ENCODE peak calls at places on chromosomes 11 and 22, in seven cellular contexts. I is H9, X is H1, V is IMR-90, A is mesenchymal stem cell, W is neuronal stem cell, Y is trophoblast cell. N is an unnamed sample.

GRCh38 chr11:68211546-68211945 is 1.6 kb downstream of the KMT5B start:
- DNase-seq in I (no peak), X (no peak), V (no peak), A (no peak), W (no peak), Y (no peak), N (no peak)

GRCh38 chr11:129418039-129418438 is 42.4 kb downstream of the BARX2 start:
- DNase-seq in I (no peak), X (no peak), V (no peak), A (no peak), W (no peak), Y (no peak), N (no peak)

GRCh38 chr22:28992565-28993326 is 68.9 kb downstream of the C22orf31 start:
- DNase-seq in I (no peak), X (no peak), V (no peak), A (no peak), W (no peak), Y (no peak), N (no peak)

GRCh38 chr11:104668797-104669463 is 229.3 kb downstream of the CASP12 start:
- DNase-seq in I (no peak), X (no peak), V (peak), A (peak), W (no peak), Y (peak), N (peak)

GRCh38 chr22:26975381-26975780 is 318.0 kb downstream of the MIAT start:
- DNase-seq in I (no peak), X (no peak), V (no peak), A (peak), W (no peak), Y (no peak), N (no peak)

GRCh38 chr22:49412236-49412635 is 415.4 kb downstream of the BRD1 start:
- DNase-seq in I (no peak), X (no peak), V (no peak), A (no peak), W (no peak), Y (no peak), N (no peak)

GRCh38 chr11:33376331-33377099 is 119.3 kb downstream of the HIPK3 start:
- DNase-seq in I (peak), X (no peak), V (no peak), A (no peak), W (peak), Y (no peak), N (peak)

GRCh38 chr11:45556851-45557707 is 108.3 kb downstream of the CHST1 start:
- DNase-seq in I (no peak), X (no peak), V (no peak), A (peak), W (no peak), Y (peak), N (peak)

GRCh38 chr11:87425943-87426342 is 388.2 kb downstream of the TMEM135 start:
- DNase-seq in I (no peak), X (peak), V (peak), A (no peak), W (no peak), Y (no peak), N (peak)

GRCh38 chr11:68480855-68481510 is 20.4 kb downstream of the PPP6R3 start:
- DNase-seq in I (no peak), X (no peak), V (no peak), A (no peak), W (no peak), Y (no peak), N (no peak)

GRCh38 chr11:97751405-97751804 is 1269.3 kb upstream of the CNTN5 start:
- DNase-seq in I (no peak), X (no peak), V (no peak), A (no peak), W (no peak), Y (no peak), N (no peak)

GRCh38 chr11:133898770-133899115 is 53.4 kb upstream of the SPATA19 start:
- DNase-seq in I (peak), X (no peak), V (no peak), A (no peak), W (no peak), Y (no peak), N (no peak)

GRCh38 chr11:20617346-20617745 is 17.9 kb downstream of the SLC6A5 start:
- DNase-seq in I (no peak), X (no peak), V (no peak), A (no peak), W (no peak), Y (no peak), N (no peak)

GRCh38 chr11:134404485-134405341 is 7.3 kb downstream of the B3GAT1 start:
- DNase-seq in I (no peak), X (no peak), V (no peak), A (no peak), W (no peak), Y (no peak), N (no peak)

GRCh38 chr11:79616392-79616831 is 175.6 kb upstream of the TENM4 start:
- DNase-seq in I (no peak), X (no peak), V (no peak), A (no peak), W (no peak), Y (peak), N (no peak)

GRCh38 chr22:22748297-22748743 is 103.9 kb downstream of the GGTLC2 start:
- DNase-seq in I (peak), X (no peak), V (peak), A (peak), W (peak), Y (peak), N (peak)

GRCh38 chr11:30045144-30045543 is 28.3 kb upstream of the KCNA4 start:
- DNase-seq in I (no peak), X (no peak), V (no peak), A (no peak), W (no peak), Y (no peak), N (no peak)

GRCh38 chr11:120389693-120390584 is 53.7 kb downstream of the ARHGEF12 start:
- DNase-seq in I (no peak), X (no peak), V (no peak), A (no peak), W (no peak), Y (no peak), N (no peak)
- H2AK5ac ChIP-seq in I (no peak), X (no peak), V (no peak), A (no peak), W (no peak), Y (no peak), N (no peak)

GRCh38 chr22:46572911-46573780 is 35.7 kb upstream of the CELSR1 start:
- DNase-seq in I (no peak), X (no peak), V (no peak), A (no peak), W (no peak), Y (no peak), N (no peak)
- H2AK5ac ChIP-seq in I (no peak), X (no peak), V (no peak), A (no peak), W (peak), Y (no peak), N (no peak)

GRCh38 chr11:76814414-76814813 is 31.3 kb downstream of the TSKU start:
- DNase-seq in I (no peak), X (no peak), V (no peak), A (no peak), W (no peak), Y (no peak), N (no peak)
- H2AK5ac ChIP-seq in I (no peak), X (no peak), V (no peak), A (no peak), W (no peak), Y (no peak), N (no peak)

GRCh38 chr11:102622258-102622657 is 2.9 kb downstream of the MMP20 start:
- DNase-seq in I (no peak), X (no peak), V (no peak), A (no peak), W (no peak), Y (no peak), N (no peak)
- H2AK5ac ChIP-seq in I (no peak), X (no peak), V (peak), A (no peak), W (no peak), Y (no peak), N (no peak)

GRCh38 chr11:60915250-60915914 is 1.4 kb downstream of the TMEM109 start:
- DNase-seq in I (peak), X (no peak), V (peak), A (peak), W (peak), Y (peak), N (peak)
- H2AK5ac ChIP-seq in I (no peak), X (no peak), V (peak), A (no peak), W (peak), Y (no peak), N (peak)

DNA sequence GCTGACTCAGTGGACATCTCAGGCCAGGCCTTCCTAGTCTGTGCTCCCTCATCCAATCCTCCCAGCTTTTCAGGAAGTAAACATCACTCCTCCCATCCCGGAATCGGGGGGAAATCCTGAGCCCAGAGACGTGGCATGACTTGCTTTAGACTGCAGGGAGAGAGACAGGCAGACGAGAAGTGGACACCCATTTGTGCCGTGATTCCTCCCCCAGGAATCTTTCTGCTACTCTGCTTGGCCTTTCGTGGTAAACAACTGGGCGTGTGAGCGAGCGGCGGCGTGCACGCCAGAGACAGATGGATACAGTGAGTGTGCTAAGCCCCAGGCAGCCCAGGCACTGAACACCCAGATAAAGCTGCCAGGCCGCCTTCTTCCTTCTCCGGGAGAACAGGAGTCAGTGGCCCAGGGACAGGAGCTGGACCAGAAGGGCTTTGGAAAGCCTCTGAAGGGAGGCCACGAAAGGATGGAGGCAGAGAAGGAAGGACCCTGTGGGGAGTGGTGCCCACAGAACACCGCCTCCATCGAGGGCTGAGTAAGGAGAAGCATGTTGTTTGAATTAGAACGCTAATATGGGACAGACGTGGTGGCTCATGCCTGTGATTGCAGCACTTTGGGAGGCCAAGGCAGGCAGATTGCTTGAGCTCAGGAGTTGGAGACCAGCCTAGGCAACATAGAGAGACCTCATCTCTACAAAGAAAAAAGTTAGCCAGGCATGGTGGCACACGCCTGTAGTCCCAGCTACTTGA is 53.0 kb upstream of the PRR5 start:
- DNase-seq in I (no peak), X (no peak), V (peak), A (peak), W (no peak), Y (no peak), N (no peak)
- H2AK5ac ChIP-seq in I (no peak), X (no peak), V (peak), A (no peak), W (peak), Y (no peak), N (no peak)

GRCh38 chr11:85893378-85893777 is 38.2 kb downstream of the CCDC83 start:
- DNase-seq in I (no peak), X (no peak), V (no peak), A (no peak), W (no peak), Y (no peak), N (no peak)

GRCh38 chr11:85902353-85902752 is 47.2 kb downstream of the CCDC83 start:
- DNase-seq in I (no peak), X (no peak), V (no peak), A (no peak), W (no peak), Y (no peak), N (no peak)

GRCh38 chr11:85898456-85898855 is 43.3 kb downstream of the CCDC83 start:
- DNase-seq in I (no peak), X (no peak), V (peak), A (no peak), W (no peak), Y (no peak), N (no peak)

DNA sequence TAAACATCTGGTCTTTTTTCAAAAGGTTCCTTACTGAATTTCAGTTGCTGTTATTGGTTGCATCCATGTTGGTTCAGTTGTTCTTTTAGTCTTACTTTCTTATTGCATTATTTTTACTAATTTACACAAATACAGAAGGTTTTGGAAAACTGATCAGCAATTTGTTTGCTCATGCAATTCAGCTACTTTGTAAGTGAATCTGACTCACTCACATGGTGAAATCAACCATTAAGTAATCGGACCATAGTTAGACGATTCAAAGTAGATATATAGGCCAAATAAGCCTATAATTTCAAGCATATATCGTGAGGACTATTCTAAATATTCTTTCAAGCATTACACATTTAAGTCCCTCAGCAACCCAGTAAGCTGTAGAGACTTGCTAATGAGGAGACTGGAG is 41.7 kb downstream of the CCDC83 start:
- DNase-seq in I (no peak), X (no peak), V (no peak), A (no peak), W (no peak), Y (no peak), N (no peak)
- H2AK5ac ChIP-seq in I (no peak), X (no peak), V (no peak), A (no peak), W (no peak), Y (no peak), N (no peak)

GRCh38 chr22:45548991-45549736 is 46.5 kb downstream of the FBLN1 start:
- DNase-seq in I (no peak), X (no peak), V (peak), A (peak), W (no peak), Y (peak), N (peak)
- H2AK5ac ChIP-seq in I (no peak), X (no peak), V (peak), A (peak), W (no peak), Y (no peak), N (no peak)

N was measured in mesendoderm.